ENCODE peak calls at places on chromosomes 13 and 19, in ten cellular contexts. M is uterus, P is testis, O is suprapubic skin, F is sigmoid colon, Z is IMR-90, J is A549, Y is tibial nerve, B is gastrocnemius medialis, H is thyroid gland. W is an unnamed sample. For H3K4me1, the result is how much of the 10 kb centered on the place peaks cover.

GRCh38 chr19:4343845-4344713 is 717 bp downstream of the MPND start:
- DNase-seq in M (no peak), P (no peak), O (no peak), F (peak), Z (no peak), J (no peak), Y (no peak), B (no peak), H (peak), W (peak)

GRCh38 chr13:40031031-40031430 is 375.6 kb downstream of the COG6 start:
- DNase-seq in M (no peak), P (no peak), O (no peak), F (no peak), Z (peak), J (no peak), Y (no peak), B (no peak), H (no peak), W (no peak)

GRCh38 chr13:72397265-72397664 is 330.2 kb downstream of the MZT1 start:
- DNase-seq in M (no peak), P (no peak), O (no peak), F (no peak), Z (no peak), J (no peak), Y (no peak), B (no peak), H (no peak), W (no peak)

GRCh38 chr13:110561335-110562033 is at the start of gene RAB20:
- DNase-seq in M (peak), P (peak), O (peak), F (peak), Z (peak), J (peak), Y (peak), B (peak), H (peak), W (peak)

GRCh38 chr13:114152831-114153371 is 20.5 kb upstream of the RASA3 start:
- DNase-seq in M (no peak), P (no peak), O (no peak), F (no peak), Z (no peak), J (no peak), Y (no peak), B (no peak), H (no peak), W (no peak)

GRCh38 chr13:39634956-39635355 is 20.5 kb upstream of the COG6 start:
- DNase-seq in M (no peak), P (no peak), O (no peak), F (no peak), Z (no peak), J (no peak), Y (no peak), B (no peak), H (no peak), W (no peak)

GRCh38 chr19:17325133-17325532 is 9.5 kb downstream of the ANO8 start:
- DNase-seq in M (no peak), P (no peak), O (no peak), F (no peak), Z (no peak), J (no peak), Y (no peak), B (no peak), H (no peak), W (no peak)

GRCh38 chr13:87129602-87130300 is 541.4 kb upstream of the SLITRK5 start:
- DNase-seq in M (no peak), P (no peak), O (no peak), F (no peak), Z (peak), J (no peak), Y (no peak), B (no peak), H (no peak), W (no peak)

GRCh38 chr13:45521292-45521691 is 56.6 kb downstream of the COG3 start:
- DNase-seq in M (no peak), P (no peak), O (no peak), F (no peak), Z (peak), J (no peak), Y (peak), B (no peak), H (no peak), W (no peak)

GRCh38 chr13:78376822-78377221 is 226.5 kb downstream of the POU4F1 start:
- DNase-seq in M (no peak), P (no peak), O (no peak), F (no peak), Z (no peak), J (no peak), Y (no peak), B (no peak), H (no peak), W (no peak)

GRCh38 chr13:27170221-27170520 is 1.4 kb downstream of the USP12 start:
- DNase-seq in M (no peak), P (no peak), O (no peak), F (no peak), Z (peak), J (no peak), Y (no peak), B (no peak), H (no peak), W (no peak)

GRCh38 chr13:73985789-73986188 is 148.4 kb downstream of the KLF12 start:
- DNase-seq in M (no peak), P (no peak), O (no peak), F (no peak), Z (no peak), J (no peak), Y (no peak), B (no peak), H (no peak), W (no peak)
- TF ChIP-seq POLR2A in M (no peak), P (no peak), O (no peak), F (no peak), Z (no peak), J (no peak), Y (no peak), B (no peak), H (no peak), W (no peak)

DNA sequence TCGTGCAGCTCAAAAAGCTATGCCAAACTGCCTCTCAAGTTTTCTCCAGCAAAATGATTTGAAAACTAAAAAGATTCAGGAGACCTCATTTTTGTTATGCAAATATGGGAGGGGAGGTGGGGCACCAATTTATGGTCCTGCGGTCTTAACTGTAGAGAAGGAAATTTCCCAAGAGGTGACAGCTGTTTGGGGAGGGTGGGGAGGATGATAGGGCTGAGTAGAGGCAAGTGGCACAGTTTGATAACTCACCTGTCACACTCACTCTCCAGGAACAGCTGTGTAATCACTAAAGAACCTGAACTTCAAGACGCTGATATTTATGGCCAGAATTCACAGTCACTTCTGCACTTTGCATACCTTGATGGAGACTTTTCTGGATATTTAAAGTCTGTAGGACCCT is 232.9 kb upstream of the STARD13 start:
- DNase-seq in M (no peak), P (no peak), O (no peak), F (no peak), Z (no peak), J (no peak), Y (no peak), B (no peak), H (no peak), W (no peak)
- H3K4me1 ChIP-seq in M (under half), P (under half), O (under half), F (under half), Z (under half), J (under half), Y (under half), B (under half), H (under half), W (under half)

DNA sequence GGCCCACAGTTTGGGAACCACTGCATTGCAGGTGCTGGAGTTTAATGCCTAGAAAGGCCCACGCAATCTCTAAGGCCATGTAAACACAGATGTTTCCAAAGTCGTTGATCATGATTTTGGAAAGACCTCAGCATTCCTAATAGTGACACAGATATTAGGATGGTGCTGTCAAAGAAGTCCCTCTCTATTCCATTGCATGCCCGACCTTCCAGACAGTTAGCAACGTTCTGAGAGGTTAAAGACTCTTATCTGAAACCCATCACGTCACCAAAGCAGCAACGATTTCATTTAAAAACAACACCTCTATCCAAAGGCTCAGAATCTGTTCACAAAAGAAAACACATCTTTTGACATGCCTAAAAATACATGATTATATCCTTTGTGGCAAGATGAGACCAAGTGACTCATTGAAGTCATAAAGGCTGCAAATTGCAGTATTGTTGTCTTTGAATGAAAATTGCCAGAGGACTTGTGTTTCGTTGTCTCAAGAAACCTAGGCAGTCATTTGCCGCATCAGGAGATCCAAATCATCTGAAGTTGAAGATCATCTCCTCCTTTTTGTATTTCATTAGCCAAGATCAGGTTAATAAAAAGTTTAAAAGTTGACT is 328.0 kb upstream of the ZNF507 start:
- DNase-seq in M (no peak), P (no peak), O (no peak), F (no peak), Z (no peak), J (no peak), Y (peak), B (no peak), H (no peak), W (no peak)
- H3K27ac ChIP-seq in M (peak), P (no peak), O (peak), F (peak), Z (no peak), J (no peak), Y (peak), B (no peak), H (no peak), W (no peak)

DNA sequence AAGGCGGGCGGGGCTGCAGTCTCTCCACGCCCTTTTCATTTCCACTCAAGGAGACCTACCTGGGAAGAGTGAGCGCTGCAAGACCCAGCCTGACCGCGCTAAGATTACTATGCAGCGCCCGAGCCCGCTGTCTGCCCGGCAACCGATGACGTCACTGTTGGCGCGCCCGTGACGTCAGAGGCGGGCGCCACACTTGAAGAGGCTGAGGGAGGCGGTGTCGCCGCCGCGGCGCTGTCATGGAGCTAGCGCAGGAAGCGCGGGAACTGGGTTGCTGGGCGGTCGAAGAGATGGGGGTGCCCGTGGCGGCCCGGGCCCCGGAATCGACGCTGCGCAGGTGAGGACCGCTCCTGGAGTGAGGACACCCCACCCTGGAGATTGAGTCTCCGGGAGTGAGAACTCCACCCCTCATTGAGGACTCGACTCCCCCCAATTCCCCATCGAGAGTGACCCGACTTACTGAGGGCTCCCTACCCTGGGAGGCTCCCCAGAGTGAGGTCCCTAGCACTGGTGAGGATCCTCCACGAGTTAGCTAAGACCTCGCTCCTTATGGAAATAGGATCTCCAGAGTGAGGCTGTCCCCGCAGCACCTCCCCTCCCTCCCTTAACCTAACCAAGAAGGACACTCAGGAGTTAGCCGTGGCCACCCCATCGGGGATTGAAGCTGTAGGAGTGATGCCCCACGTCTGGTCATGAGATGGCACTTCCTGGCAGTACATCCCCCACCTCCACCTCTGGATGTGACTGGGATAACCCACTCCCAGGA is at the start of gene HAUS5:
- DNase-seq in M (peak), P (peak), O (peak), F (peak), Z (peak), J (peak), Y (peak), B (peak), H (peak), W (peak)
- TF ChIP-seq POLR2A in M (no peak), P (no peak), O (peak), F (no peak), Z (no peak), J (peak), Y (no peak), B (no peak), H (no peak), W (peak)

W was measured in body of pancreas.